ENCODE peak calls at places on chromosomes 4 and X, in four cellular contexts. V is effector memory CD4-positive, alpha-beta T cell; U is IMR-90; A is colonic mucosa. H is an unnamed sample. For H3K27me3 and H3K4me1, the result is how much of the 10 kb centered on the place peaks cover.

GRCh38 chr4:176744091-176744490 is 48.6 kb downstream of the VEGFC start:
- DNase-seq in A (no peak), U (peak), V (no peak), H (no peak)

GRCh38 chr4:55355555-55355954 is 9.5 kb downstream of the SRD5A3 start:
- DNase-seq in V (no peak), A (no peak), U (no peak), H (no peak)

GRCh38 chrX:106263817-106264216 is 95.7 kb downstream of the PWWP3B start:
- DNase-seq in U (no peak), A (no peak), V (no peak), H (no peak)

GRCh38 chrX:29233592-29234179 is 646.4 kb downstream of the IL1RAPL1 start:
- DNase-seq in U (no peak), A (no peak), V (no peak), H (no peak)

GRCh38 chrX:109475174-109475891 is 6.6 kb downstream of the GUCY2F start:
- DNase-seq in A (peak), V (no peak), U (peak), H (peak)

GRCh38 chrX:20545538-20545937 is 278.8 kb upstream of the RPS6KA3 start:
- DNase-seq in U (peak), V (no peak), A (no peak), H (no peak)

GRCh38 chr4:185718578-185719492 is 93.2 kb downstream of the SORBS2 start:
- DNase-seq in A (no peak), U (no peak), V (no peak), H (no peak)

GRCh38 chrX:64196606-64197005 is 8.9 kb downstream of the AMER1 start:
- DNase-seq in A (no peak), V (no peak), U (no peak), H (no peak)

GRCh38 chr4:89071311-89071710 is 14.3 kb upstream of the FAM13A start:
- DNase-seq in U (no peak), A (no peak), V (no peak), H (no peak)

GRCh38 chr4:111788046-111788642 is 357.1 kb upstream of the FAM241A start:
- DNase-seq in U (no peak), A (no peak), V (no peak), H (no peak)

GRCh38 chrX:53481816-53482485 is 47.8 kb upstream of the HSD17B10 start:
- DNase-seq in A (peak), U (peak), V (peak), H (no peak)

GRCh38 chrX:112846114-112846513 is 5.5 kb upstream of the AMOT start:
- DNase-seq in V (no peak), A (peak), U (peak), H (no peak)

GRCh38 chr4:24477919-24478318 is 106.4 kb downstream of the DHX15 start:
- DNase-seq in U (peak), V (no peak), A (no peak), H (peak)

GRCh38 chrX:22300130-22300529 is 27.4 kb downstream of the CBLL2 start:
- DNase-seq in U (peak), A (no peak), V (no peak), H (no peak)

GRCh38 chrX:39361736-39362135 is 560.5 kb downstream of the MID1IP1 start:
- DNase-seq in V (no peak), U (no peak), A (no peak), H (no peak)

GRCh38 chrX:45138525-45138924 is 62.2 kb downstream of the DIPK2B start:
- DNase-seq in U (no peak), V (no peak), A (no peak), H (no peak)

GRCh38 chr4:93416337-93417102 is 412.0 kb upstream of the ATOH1 start:
- DNase-seq in V (no peak), U (peak), A (no peak), H (no peak)

GRCh38 chr4:127586922-127587571 is 45.7 kb upstream of the INTU start:
- DNase-seq in U (peak), A (no peak), V (no peak), H (no peak)

GRCh38 chr4:180153587-180153986 is 2089.6 kb upstream of the TENM3 start:
- DNase-seq in U (no peak), V (no peak), A (no peak), H (no peak)
- H3K27ac ChIP-seq in U (no peak), V (no peak), A (no peak), H (no peak)

GRCh38 chr4:84562156-84562555 is 20.8 kb upstream of the CDS1 start:
- DNase-seq in A (no peak), U (no peak), V (no peak), H (no peak)

GRCh38 chr4:84568496-84568895 is 14.4 kb upstream of the CDS1 start:
- DNase-seq in A (no peak), V (no peak), U (no peak), H (no peak)

GRCh38 chr4:84565951-84566350 is 17.0 kb upstream of the CDS1 start:
- DNase-seq in U (no peak), V (no peak), A (no peak), H (no peak)

DNA sequence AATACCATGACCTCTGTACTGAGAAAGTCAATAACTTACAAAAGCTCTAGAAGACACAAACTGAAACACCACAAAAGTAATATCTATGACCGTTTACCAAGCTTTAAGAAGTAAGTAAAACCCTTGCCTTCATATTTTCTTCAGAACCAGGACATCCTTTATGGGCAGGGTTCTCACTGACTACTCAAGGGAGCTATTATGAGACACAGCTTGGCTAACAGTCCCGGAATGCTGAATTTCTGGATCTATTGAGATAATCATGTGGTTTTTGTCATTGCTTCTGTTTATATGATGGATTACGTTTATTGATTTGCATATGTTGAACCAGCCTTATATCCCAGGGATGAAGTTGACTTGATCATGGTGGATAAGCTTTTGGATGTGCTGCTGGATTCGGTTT is 19.9 kb upstream of the CDS1 start:
- DNase-seq in U (no peak), A (no peak), V (no peak), H (no peak)
- H3K27me3 ChIP-seq in U (under half), A (under half), V (under half), H (under half)

GRCh38 chr4:2142630-2143427 is 83.7 kb downstream of the NAT8L start:
- DNase-seq in U (no peak), A (no peak), V (no peak), H (no peak)

GRCh38 chr4:2141022-2141761 is 82.1 kb downstream of the NAT8L start:
- DNase-seq in U (no peak), V (no peak), A (no peak), H (no peak)

GRCh38 chr4:2141762-2142520 is 82.8 kb downstream of the NAT8L start:
- DNase-seq in V (no peak), A (no peak), U (no peak), H (no peak)

GRCh38 chr4:2136736-2137135 is 77.6 kb downstream of the NAT8L start:
- DNase-seq in U (no peak), V (no peak), A (no peak), H (no peak)

GRCh38 chr4:2138846-2139500 is 79.8 kb downstream of the NAT8L start:
- DNase-seq in A (no peak), U (no peak), V (no peak), H (no peak)
- H3K4me1 ChIP-seq in A (under half), U (under half), V (under half), H (under half)

GRCh38 chr4:184328022-184328736 is 110.5 kb upstream of the ENPP6 start:
- DNase-seq in V (no peak), U (no peak), A (peak), H (no peak)
- H3K27ac ChIP-seq in V (no peak), U (no peak), A (peak), H (no peak)

DNA sequence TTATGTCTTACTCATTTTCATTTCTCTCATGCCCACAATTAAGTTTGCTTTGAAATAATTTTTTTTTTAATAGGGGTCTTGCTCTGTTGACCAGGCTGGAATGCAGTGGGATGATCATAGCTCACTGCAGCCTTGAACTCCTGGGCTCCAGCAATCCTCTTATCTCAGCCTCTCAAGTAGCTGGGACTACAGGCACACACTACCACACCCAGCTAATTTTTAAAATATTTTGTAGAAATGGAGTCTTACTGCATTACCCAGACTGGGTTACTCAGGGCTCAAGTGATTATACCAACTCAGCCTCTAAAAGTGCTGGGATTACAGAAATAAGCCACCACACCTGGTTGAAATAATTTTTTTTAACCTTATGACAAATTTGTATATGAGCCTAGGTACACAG is 19.2 kb upstream of the MAB21L2 start:
- DNase-seq in A (no peak), U (no peak), V (no peak), H (no peak)
- H3K27me3 ChIP-seq in A (under half), U (under half), V (under half), H (under half)

DNA sequence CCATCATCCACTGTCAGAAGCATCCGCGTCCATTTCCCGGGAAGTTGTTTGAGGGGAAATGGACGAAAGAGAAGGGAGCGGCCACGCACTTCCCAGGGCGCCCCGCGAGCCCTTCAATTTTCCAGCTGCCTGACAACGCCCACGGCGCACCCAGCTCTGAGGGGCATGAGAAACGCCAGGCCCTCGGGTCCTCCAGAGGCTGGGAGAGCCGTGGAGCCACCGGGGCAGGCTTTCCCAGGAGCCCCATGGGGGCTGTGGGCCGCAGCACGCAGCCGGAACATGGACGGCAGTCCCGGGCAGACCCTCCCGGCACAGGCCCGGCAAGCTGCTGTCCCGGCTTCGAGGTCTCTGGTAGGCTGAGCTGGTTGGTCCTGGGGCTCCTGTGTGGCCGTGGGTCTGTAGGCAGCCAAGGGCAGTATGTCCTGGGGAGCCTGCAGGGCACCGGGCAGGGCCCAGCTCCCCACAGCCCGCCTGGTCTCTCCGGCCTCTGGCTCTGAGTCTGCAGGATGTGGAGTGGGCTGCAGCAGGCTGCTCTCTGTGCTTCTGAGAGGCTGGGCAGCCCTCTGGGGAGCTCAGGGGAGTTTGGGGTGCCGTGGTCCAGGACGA is 115.2 kb downstream of the FAM53A start:
- DNase-seq in A (no peak), V (no peak), U (no peak), H (no peak)
- H3K4me1 ChIP-seq in A (under half), V (under half), U (under half), H (under half)

GRCh38 chr4:70945046-70945445 is 42.9 kb downstream of the MOB1B start:
- DNase-seq in V (no peak), U (peak), A (no peak), H (no peak)
- H3K27ac ChIP-seq in V (no peak), U (no peak), A (no peak), H (no peak)

DNA sequence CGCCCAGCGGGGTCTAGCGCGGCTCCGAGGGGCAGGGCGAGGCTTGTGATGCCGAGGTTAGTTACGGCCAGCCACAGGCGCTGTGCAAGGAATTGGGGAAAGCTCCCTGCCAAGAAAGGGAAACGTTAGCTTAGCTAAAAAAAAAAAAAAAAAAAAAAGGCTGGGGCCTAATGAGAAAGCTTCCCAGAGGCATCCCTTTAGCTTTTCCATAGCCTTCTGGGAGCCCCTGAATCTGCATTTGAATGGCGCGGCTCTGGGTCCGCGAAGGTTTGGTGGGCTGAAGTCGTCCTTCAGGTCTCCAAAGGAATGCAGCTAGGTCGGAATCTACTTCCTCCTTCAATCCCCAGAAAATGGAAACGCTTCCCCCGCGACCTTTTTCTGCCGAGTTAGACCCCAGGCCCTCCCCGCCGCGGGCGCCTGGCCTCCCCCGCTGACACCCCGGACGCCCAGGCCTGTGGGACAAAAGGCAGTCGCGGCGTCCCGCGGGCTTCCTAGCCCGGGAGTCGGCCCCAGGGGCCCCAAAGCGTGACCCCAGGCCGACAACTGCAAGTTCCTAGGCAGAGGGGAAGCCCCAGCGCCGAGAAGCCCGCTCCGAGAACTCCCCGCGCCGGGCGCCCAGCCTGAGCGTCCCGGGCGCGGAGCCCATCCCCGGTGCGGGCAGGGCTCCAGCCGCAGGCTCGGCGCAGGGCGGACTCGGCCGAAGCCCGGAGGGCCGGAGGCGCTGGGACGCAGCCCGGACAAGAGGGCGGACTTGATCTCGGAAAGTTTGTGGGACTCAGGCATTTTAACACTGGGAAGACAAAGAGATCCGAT is 598 bp upstream of the FAT1 start:
- DNase-seq in V (no peak), A (peak), U (peak), H (peak)
- H3K27me3 ChIP-seq in V (under half), A (under half), U (under half), H (half or more)

DNA sequence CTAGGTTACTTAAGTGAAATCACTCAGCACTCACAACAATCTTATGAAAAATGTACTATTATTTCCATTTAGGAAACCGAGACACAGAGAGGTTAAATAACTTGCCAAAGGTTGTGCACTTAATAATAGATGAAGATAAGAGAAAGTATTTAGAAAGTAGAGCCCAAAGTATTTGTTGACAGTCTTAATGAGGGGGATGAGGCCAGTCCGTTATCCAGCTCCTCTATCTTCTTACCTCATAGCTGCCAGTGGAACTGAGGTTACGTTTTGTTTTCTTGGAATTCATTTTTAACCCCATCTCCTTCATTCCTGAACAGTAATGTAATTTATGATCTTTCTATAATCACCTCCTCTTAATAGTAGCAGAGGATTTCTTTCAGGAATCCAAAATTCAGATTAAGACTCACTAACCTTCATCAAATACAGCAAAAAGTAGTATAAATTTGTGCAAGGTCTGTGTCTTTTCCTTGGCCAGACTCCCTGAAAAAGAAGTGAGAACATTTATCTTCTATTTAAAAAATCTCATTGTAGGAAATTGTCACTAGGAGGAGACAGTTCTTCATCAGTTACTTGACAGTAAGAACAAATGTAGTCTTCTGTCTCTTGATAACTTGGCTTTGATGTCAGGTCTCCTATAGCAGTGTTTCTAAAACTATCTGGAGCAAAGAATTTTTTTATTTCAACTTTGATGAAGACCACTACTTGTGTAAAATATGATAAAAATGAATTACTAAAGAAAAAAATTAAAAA is 35.5 kb downstream of the F8 start:
- DNase-seq in A (no peak), V (no peak), U (no peak), H (no peak)
- H3K4me1 ChIP-seq in A (under half), V (under half), U (under half), H (under half)

DNA sequence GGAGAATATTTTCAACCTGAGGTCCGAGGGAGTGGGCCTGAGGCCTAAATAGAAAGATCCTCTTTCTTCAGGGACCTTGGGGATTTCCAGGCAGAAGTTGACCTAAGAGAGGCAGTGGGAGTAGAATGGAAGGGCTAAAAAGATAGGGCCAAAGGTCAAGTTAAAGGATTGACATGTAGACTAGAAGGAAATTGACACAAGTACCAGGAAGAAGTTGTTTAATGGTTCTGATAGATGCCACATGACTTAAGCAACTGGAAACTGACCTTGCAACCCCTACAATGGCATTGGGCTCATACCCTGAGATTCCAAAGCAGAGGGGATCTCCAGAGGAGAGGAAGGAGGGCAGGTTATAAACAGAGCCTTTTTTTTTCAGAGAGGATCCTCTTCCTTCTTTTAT is 77.0 kb downstream of the SHROOM3 start:
- DNase-seq in V (no peak), U (no peak), A (no peak), H (no peak)
- H3K27ac ChIP-seq in V (no peak), U (no peak), A (peak), H (no peak)